ENCODE peak calls at places on chromosomes 13 and 19, in ten cellular contexts. U is left lung; L is cardiac muscle cell; D is CD4-positive, CD25-positive, alpha-beta regulatory T cell; Z is neuronal stem cell; B is tibial artery; W is ovary; R is ascending aorta; M is aorta; A is psoas muscle. C is an unnamed sample. For H3K4me1, the result is how much of the 10 kb centered on the place peaks cover.

GRCh38 chr19:4199699-4200293 is 17.3 kb downstream of the ANKRD24 start:
- DNase-seq in L (no peak), W (no peak), M (no peak), A (no peak), R (no peak), U (no peak), Z (no peak), B (no peak), D (no peak), C (peak)

GRCh38 chr13:31786011-31786410 is 46.7 kb downstream of the RXFP2 start:
- DNase-seq in A (no peak), W (no peak), R (no peak), M (no peak), L (peak), D (no peak), U (no peak), Z (no peak), B (peak), C (no peak)

GRCh38 chr19:34023381-34023780 is 148.9 kb upstream of the LSM14A start:
- DNase-seq in D (no peak), R (no peak), M (no peak), U (no peak), W (no peak), Z (no peak), B (no peak), L (no peak), A (no peak), C (no peak)

GRCh38 chr19:18426416-18426767 is 7.2 kb downstream of the SSBP4 start:
- DNase-seq in L (no peak), B (no peak), W (peak), D (no peak), U (peak), Z (no peak), M (no peak), R (no peak), A (no peak), C (no peak)

GRCh38 chr13:94346261-94347019 is 133.0 kb downstream of the DCT start:
- DNase-seq in A (no peak), U (peak), L (no peak), D (no peak), Z (no peak), R (no peak), W (no peak), M (no peak), B (no peak), C (no peak)

GRCh38 chr13:53023246-53023645 is 5.4 kb upstream of the OLFM4 start:
- DNase-seq in D (no peak), U (no peak), Z (no peak), R (no peak), L (no peak), B (no peak), A (no peak), M (no peak), W (no peak), C (no peak)

GRCh38 chr13:73368608-73369007 is 309.8 kb downstream of the KLF5 start:
- DNase-seq in U (no peak), L (no peak), B (no peak), A (no peak), M (no peak), R (no peak), D (no peak), W (no peak), Z (no peak), C (peak)

GRCh38 chr19:34269968-34270621 is 15.7 kb downstream of the GARRE1 start:
- DNase-seq in R (peak), Z (no peak), U (no peak), B (peak), A (peak), W (peak), D (peak), M (peak), L (peak), C (peak)

GRCh38 chr19:13015361-13016231 is 20.3 kb downstream of the NFIX start:
- DNase-seq in A (no peak), L (peak), B (no peak), D (no peak), R (no peak), U (peak), W (no peak), Z (no peak), M (no peak), C (no peak)

GRCh38 chr19:35392742-35393350 is 22.0 kb downstream of the GPR42 start:
- DNase-seq in R (no peak), Z (no peak), W (no peak), B (no peak), L (no peak), D (no peak), A (no peak), M (no peak), U (no peak), C (no peak)

GRCh38 chr13:110714798-110715394 is 1.4 kb downstream of the ING1 start:
- DNase-seq in B (peak), M (peak), U (peak), W (peak), L (peak), A (peak), Z (peak), D (peak), R (no peak), C (no peak)

GRCh38 chr13:37878496-37878895 is 8.9 kb upstream of the TRPC4 start:
- DNase-seq in B (no peak), D (no peak), M (no peak), L (peak), Z (no peak), R (no peak), A (no peak), W (no peak), U (no peak), C (no peak)

GRCh38 chr19:7328647-7329046 is 20.1 kb upstream of the ARHGEF18 start:
- DNase-seq in R (no peak), M (no peak), W (no peak), L (no peak), Z (no peak), U (no peak), A (no peak), B (no peak), D (no peak), C (no peak)

GRCh38 chr19:9931629-9932028 is 4.7 kb downstream of the OLFM2 start:
- DNase-seq in M (no peak), R (no peak), D (no peak), W (no peak), A (no peak), B (no peak), L (no peak), U (no peak), Z (no peak), C (no peak)

DNA sequence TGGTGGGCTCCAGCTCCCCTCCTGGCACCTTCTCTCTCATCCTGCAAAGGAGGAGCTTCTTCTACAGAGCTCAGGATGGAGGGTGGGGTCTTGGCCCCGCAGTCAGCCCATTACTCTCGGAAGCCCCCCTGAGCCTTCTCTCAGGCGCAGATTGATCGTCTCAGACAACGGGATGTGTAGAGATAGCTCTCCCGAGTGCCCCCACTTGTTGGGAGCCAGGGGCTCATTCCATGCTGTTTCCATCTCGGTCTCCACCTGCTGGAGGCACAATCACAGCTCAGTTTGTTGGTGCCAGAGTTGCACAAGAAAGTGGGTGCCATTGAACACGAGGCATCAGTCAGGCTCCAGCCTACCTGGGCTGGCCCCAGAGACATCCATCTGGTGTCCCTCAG is 3.6 kb upstream of the ZNF135 start:
- DNase-seq in M (no peak), D (no peak), W (no peak), R (no peak), L (no peak), A (no peak), U (no peak), Z (no peak), B (no peak), C (no peak)
- H3K27ac ChIP-seq in M (no peak), D (no peak), W (no peak), R (no peak), L (no peak), A (no peak), U (peak), Z (no peak), B (no peak), C (peak)

DNA sequence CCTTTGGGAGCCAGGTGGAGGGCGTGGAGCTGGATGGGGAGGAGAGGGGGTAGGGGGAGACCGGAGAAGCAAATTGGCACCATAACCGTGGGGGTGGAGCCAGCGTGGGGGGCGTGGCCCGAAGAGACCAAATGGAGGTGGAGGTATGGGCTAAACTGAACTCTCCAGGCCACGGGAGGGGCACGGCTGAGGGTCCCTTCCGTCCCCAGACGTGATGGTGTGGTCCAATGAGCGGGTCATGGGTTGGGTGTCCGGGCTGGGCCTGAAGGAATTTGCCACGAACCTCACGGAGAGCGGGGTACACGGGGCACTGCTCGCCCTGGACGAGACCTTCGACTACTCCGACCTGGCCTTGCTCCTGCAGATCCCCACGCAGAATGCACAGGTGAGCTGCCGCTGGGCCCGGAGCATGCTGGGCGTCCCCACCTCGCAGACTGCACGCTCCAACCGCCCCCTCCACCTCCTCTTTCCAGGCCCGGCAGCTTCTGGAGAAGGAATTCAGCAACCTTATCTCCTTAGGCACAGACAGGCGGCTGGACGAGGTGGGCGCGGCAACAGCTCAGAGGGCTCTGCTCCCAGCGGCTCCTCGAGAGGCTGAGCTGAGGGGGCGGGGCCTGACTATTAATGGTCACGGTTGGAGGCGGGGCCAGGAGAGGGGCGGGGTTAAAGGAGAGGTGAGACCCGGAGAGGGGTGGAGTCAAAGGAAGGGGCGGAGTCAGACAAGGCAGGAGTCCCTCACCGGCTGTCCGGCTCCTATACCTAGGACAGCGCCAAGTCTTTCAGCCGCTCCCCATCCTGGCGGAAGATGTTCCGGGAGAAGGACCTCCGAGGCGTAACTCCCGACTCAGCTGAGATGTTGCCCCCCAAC is 6.2 kb downstream of the HRC start:
- DNase-seq in L (peak), U (peak), M (peak), W (peak), A (peak), B (peak), Z (peak), D (peak), R (peak), C (peak)
- H3K4me1 ChIP-seq in L (under half), U (under half), M (under half), W (under half), A (under half), B (under half), Z (under half), D (under half), R (under half), C (under half)

GRCh38 chr13:112690242-112690943 is 555 bp downstream of the ATP11A start:
- DNase-seq in A (peak), M (peak), D (no peak), L (peak), R (no peak), W (peak), Z (no peak), B (no peak), U (peak), C (peak)
- H3K27ac ChIP-seq in A (peak), M (no peak), D (peak), L (peak), R (peak), W (peak), Z (peak), B (peak), U (peak), C (peak)

GRCh38 chr19:45444318-45445041 is 20.8 kb upstream of the ERCC1 start:
- DNase-seq in L (peak), B (peak), A (peak), Z (peak), W (peak), D (peak), U (peak), M (peak), R (peak), C (peak)
- H3K4me1 ChIP-seq in L (under half), B (under half), A (under half), Z (under half), W (under half), D (under half), U (under half), M (under half), R (under half), C (under half)

GRCh38 chr19:14167013-14167593 is 30.7 kb upstream of the ASF1B start:
- DNase-seq in U (no peak), M (no peak), W (no peak), Z (no peak), L (no peak), B (no peak), R (no peak), D (no peak), A (no peak), C (no peak)
- H3K27ac ChIP-seq in U (peak), M (no peak), W (no peak), Z (no peak), L (no peak), B (no peak), R (no peak), D (peak), A (no peak), C (no peak)

GRCh38 chr19:47720669-47721068 is 7.4 kb downstream of the EHD2 start:
- DNase-seq in A (no peak), B (no peak), Z (no peak), R (no peak), L (no peak), M (no peak), W (no peak), D (no peak), U (no peak), C (no peak)
- H3K4me1 ChIP-seq in A (under half), B (half or more), Z (under half), R (half or more), L (under half), M (under half), W (under half), D (under half), U (under half), C (under half)

GRCh38 chr13:29578300-29579048 is 17.0 kb downstream of the SLC7A1 start:
- DNase-seq in L (no peak), U (no peak), R (no peak), A (no peak), M (no peak), Z (no peak), B (no peak), D (no peak), W (no peak), C (peak)

GRCh38 chr13:29581666-29582065 is 13.8 kb downstream of the SLC7A1 start:
- DNase-seq in W (no peak), Z (no peak), R (no peak), D (no peak), B (no peak), M (no peak), L (no peak), A (no peak), U (no peak), C (no peak)

GRCh38 chr13:29577135-29578051 is 18.1 kb downstream of the SLC7A1 start:
- DNase-seq in B (no peak), M (no peak), L (no peak), A (no peak), W (no peak), R (no peak), Z (no peak), D (no peak), U (no peak), C (no peak)

GRCh38 chr13:29576581-29576980 is 18.9 kb downstream of the SLC7A1 start:
- DNase-seq in D (no peak), Z (no peak), L (no peak), U (no peak), W (no peak), R (no peak), A (no peak), B (no peak), M (no peak), C (no peak)

DNA sequence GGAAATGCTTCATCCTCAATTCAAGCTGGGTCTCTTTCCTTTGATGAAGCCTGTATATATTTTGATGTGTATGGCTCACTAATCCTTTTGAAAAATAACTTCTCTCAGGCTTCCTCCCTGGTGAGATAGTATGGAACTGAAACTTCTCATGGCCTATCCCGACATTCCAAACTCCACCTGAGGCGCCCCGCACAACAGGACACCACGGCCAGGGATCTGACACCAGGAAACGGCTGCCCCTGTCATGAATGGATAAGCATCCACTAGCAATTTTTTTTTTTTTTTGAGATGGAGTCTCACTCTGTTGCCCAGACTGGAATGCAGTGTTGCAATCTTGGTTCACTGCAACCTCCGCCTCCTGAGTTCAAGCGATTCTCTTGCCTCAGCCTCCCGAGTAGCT is 16.4 kb downstream of the SLC7A1 start:
- DNase-seq in B (no peak), M (no peak), A (no peak), D (no peak), U (no peak), L (no peak), W (no peak), R (no peak), Z (no peak), C (peak)
- H3K27ac ChIP-seq in B (peak), M (no peak), A (no peak), D (no peak), U (no peak), L (no peak), W (no peak), R (peak), Z (no peak), C (no peak)

GRCh38 chr13:98556968-98557591 is 19.8 kb downstream of the STK24 start:
- DNase-seq in M (no peak), U (no peak), R (no peak), D (no peak), Z (no peak), A (no peak), B (no peak), L (no peak), W (no peak), C (peak)
- H3K4me1 ChIP-seq in M (under half), U (under half), R (under half), D (half or more), Z (under half), A (under half), B (under half), L (under half), W (under half), C (under half)

C was measured in small intestine.